ENCODE peak calls at places on chromosomes 12 and 14, in five cellular contexts. W, Y, R, I and E are unnamed samples.

GRCh38 chr12:50110762-50111416 is 1.1 kb upstream of the COX14 start:
- DNase-seq in R (peak), Y (peak), I (no peak), W (no peak), E (no peak)

GRCh38 chr12:30146561-30146960 is 362.8 kb upstream of the TMTC1 start:
- DNase-seq in I (no peak), W (no peak), R (no peak), Y (no peak), E (no peak)

GRCh38 chr12:112985655-112986290 is 7.5 kb downstream of the OAS2 start:
- DNase-seq in I (no peak), Y (no peak), R (no peak), W (no peak), E (no peak)

GRCh38 chr14:75426332-75427125 is 1.3 kb upstream of the JDP2 start:
- DNase-seq in W (no peak), I (no peak), R (peak), Y (no peak), E (peak)

GRCh38 chr14:34302654-34303053 is 159.4 kb downstream of the SPTSSA start:
- DNase-seq in R (no peak), I (no peak), Y (no peak), W (no peak), E (no peak)

GRCh38 chr12:74530676-74531075 is 7.0 kb upstream of the ATXN7L3B start:
- DNase-seq in I (no peak), R (no peak), Y (no peak), W (no peak), E (no peak)

GRCh38 chr14:65019944-65020566 is 33.4 kb downstream of the FNTB start:
- DNase-seq in R (peak), W (no peak), I (peak), Y (peak), E (peak)

GRCh38 chr12:81502912-81503695 is 256.0 kb downstream of the PPFIA2 start:
- DNase-seq in R (peak), I (no peak), Y (peak), W (no peak), E (no peak)

GRCh38 chr12:25121916-25122315 is 73.0 kb downstream of the DNAI7 start:
- DNase-seq in I (no peak), W (no peak), R (no peak), Y (no peak), E (no peak)

GRCh38 chr14:48937796-48938195 is 648.4 kb downstream of the RPS29 start:
- DNase-seq in I (no peak), R (no peak), W (no peak), Y (no peak), E (no peak)

GRCh38 chr12:122943196-122943595 is 23.1 kb downstream of the ABCB9 start:
- DNase-seq in W (no peak), R (no peak), I (no peak), Y (no peak), E (no peak)

GRCh38 chr12:58408516-58408915 is 467.1 kb downstream of the ATP23 start:
- DNase-seq in R (no peak), W (no peak), Y (no peak), I (no peak), E (no peak)

GRCh38 chr14:103255555-103255954 is 78.5 kb upstream of the EIF5 start:
- DNase-seq in R (no peak), I (no peak), Y (peak), W (no peak), E (no peak)

GRCh38 chr12:76798864-76799263 is 34.9 kb downstream of the ZDHHC17 start:
- DNase-seq in R (no peak), W (no peak), Y (no peak), I (no peak), E (no peak)

GRCh38 chr12:90250766-90251165 is 542.1 kb upstream of the ATP2B1 start:
- DNase-seq in I (no peak), Y (no peak), R (no peak), W (no peak), E (peak)

GRCh38 chr14:69046468-69046867 is 67.4 kb upstream of the ACTN1 start:
- DNase-seq in I (no peak), W (no peak), R (no peak), Y (no peak), E (no peak)

GRCh38 chr14:75566321-75566720 is 12.1 kb upstream of the FLVCR2 start:
- DNase-seq in R (peak), Y (peak), I (no peak), W (peak), E (peak)

GRCh38 chr12:131929530-131930456 is 717 bp downstream of the PUS1 start:
- DNase-seq in R (peak), W (no peak), Y (no peak), I (peak), E (no peak)

GRCh38 chr14:84087986-84088531 is 1441.9 kb upstream of the FLRT2 start:
- DNase-seq in I (no peak), R (no peak), W (no peak), Y (no peak), E (no peak)

GRCh38 chr14:52025952-52026510 is 36.7 kb downstream of the RTRAF start:
- DNase-seq in Y (no peak), R (no peak), W (no peak), I (no peak), E (no peak)